ENCODE peak calls at places on chromosomes 2 and 18, in eight cellular contexts. Q, M, N, F, B, W, R and V are unnamed samples.

GRCh38 chr18:48957616-48958015 is 6.9 kb upstream of the SMAD7 start:
- DNase-seq in Q (no peak), M (no peak), N (no peak), F (no peak), B (no peak), W (no peak), R (no peak), V (no peak)

GRCh38 chr2:168434164-168434563 is 21.9 kb upstream of the CERS6 start:
- DNase-seq in Q (peak; percentile 11), M (no peak), N (no peak), F (peak; percentile 53), B (no peak), W (no peak), R (no peak), V (peak; percentile 49)

GRCh38 chr2:173580869-173581268 is 226.2 kb downstream of the CDCA7 start:
- DNase-seq in Q (no peak), M (no peak), N (no peak), F (no peak), B (no peak), W (no peak), R (no peak), V (no peak)

GRCh38 chr2:11128258-11128951 is 26.9 kb upstream of the SLC66A3 start:
- DNase-seq in Q (no peak), M (no peak), N (no peak), F (no peak), B (no peak), W (no peak), R (no peak), V (no peak)

GRCh38 chr2:55581875-55582547 is 35.4 kb downstream of the PPP4R3B start:
- DNase-seq in Q (no peak), M (no peak), N (no peak), F (no peak), B (no peak), W (no peak), R (no peak), V (no peak)

GRCh38 chr2:46984642-46985476 is 69.3 kb upstream of the MCFD2 start:
- DNase-seq in Q (peak; percentile 27), M (peak; percentile 69), N (no peak), F (no peak), B (peak; percentile 55), W (no peak), R (no peak), V (peak; percentile 58)

GRCh38 chr2:715847-716573 is 38.8 kb upstream of the TMEM18 start:
- DNase-seq in Q (no peak), M (no peak), N (no peak), F (no peak), B (no peak), W (no peak), R (peak; percentile 62), V (no peak)

GRCh38 chr2:162967137-162967536 is 128.6 kb upstream of the KCNH7 start:
- DNase-seq in Q (no peak), M (no peak), N (no peak), F (no peak), B (no peak), W (no peak), R (no peak), V (no peak)

GRCh38 chr2:220619525-220620267 is 952.4 kb downstream of the EPHA4 start:
- DNase-seq in Q (no peak), M (no peak), N (no peak), F (no peak), B (no peak), W (no peak), R (no peak), V (no peak)

GRCh38 chr2:11397513-11397912 is 53.1 kb upstream of the ROCK2 start:
- DNase-seq in Q (no peak), M (no peak), N (no peak), F (no peak), B (no peak), W (no peak), R (no peak), V (no peak)

GRCh38 chr2:111148225-111148873 is 27.6 kb downstream of the BCL2L11 start:
- DNase-seq in Q (no peak), M (no peak), N (no peak), F (no peak), B (no peak), W (no peak), R (no peak), V (no peak)

GRCh38 chr2:156333274-156333950 is 891 bp upstream of the NR4A2 start:
- DNase-seq in Q (no peak), M (peak; percentile 65), N (no peak), F (no peak), B (no peak), W (no peak), R (no peak), V (no peak)

GRCh38 chr2:36564377-36564930 is 33.5 kb downstream of the FEZ2 start:
- DNase-seq in Q (no peak), M (no peak), N (no peak), F (no peak), B (no peak), W (no peak), R (no peak), V (no peak)

GRCh38 chr2:102033028-102033749 is 41.4 kb downstream of the IL1R2 start:
- DNase-seq in Q (peak; percentile 87), M (no peak), N (no peak), F (no peak), B (no peak), W (no peak), R (no peak), V (no peak)

GRCh38 chr2:160332318-160332717 is 132.2 kb upstream of the ITGB6 start:
- DNase-seq in Q (no peak), M (no peak), N (peak; percentile 13), F (no peak), B (no peak), W (no peak), R (no peak), V (no peak)

GRCh38 chr18:35695803-35696202 is 114.3 kb downstream of the GALNT1 start:
- DNase-seq in Q (peak; percentile 75), M (no peak), N (no peak), F (no peak), B (peak; percentile 32), W (no peak), R (no peak), V (no peak)

GRCh38 chr2:127104881-127105655 is 1.9 kb downstream of the BIN1 start:
- DNase-seq in Q (no peak), M (no peak), N (no peak), F (peak; percentile 37), B (no peak), W (no peak), R (peak; percentile 30), V (peak; percentile 19)

GRCh38 chr18:22705328-22705727 is 227.8 kb upstream of the RBBP8 start:
- DNase-seq in Q (no peak), M (no peak), N (no peak), F (no peak), B (no peak), W (no peak), R (no peak), V (no peak)

GRCh38 chr2:166017208-166017607 is 63.6 kb upstream of the TTC21B start:
- DNase-seq in Q (no peak), M (no peak), N (no peak), F (no peak), B (no peak), W (no peak), R (no peak), V (no peak)

GRCh38 chr2:166011660-166012059 is 58.1 kb upstream of the TTC21B start:
- DNase-seq in Q (no peak), M (no peak), N (no peak), F (no peak), B (no peak), W (no peak), R (no peak), V (no peak)

GRCh38 chr2:166013878-166014277 is 60.3 kb upstream of the TTC21B start:
- DNase-seq in Q (no peak), M (no peak), N (no peak), F (no peak), B (no peak), W (no peak), R (peak; percentile 4), V (no peak)
- TF ChIP-seq CTCF in Q (no peak), M (no peak), N (no peak), F (no peak), B (no peak), W (no peak), R (peak; percentile 9), V (no peak)

GRCh38 chr18:7626922-7627440 is 59.9 kb downstream of the PTPRM start:
- DNase-seq in Q (no peak), M (no peak), N (no peak), F (no peak), B (no peak), W (no peak), R (no peak), V (no peak)
- TF ChIP-seq CTCF in Q (no peak), M (no peak), N (no peak), F (no peak), B (no peak), W (no peak), R (no peak), V (no peak)

GRCh38 chr2:112584134-112584890 is at the start of gene CHCHD5:
- DNase-seq in Q (peak; percentile 95), M (peak; percentile 92), N (peak; percentile 89), F (peak; percentile 90), B (peak; percentile 93), W (peak; percentile 79), R (peak; percentile 95), V (peak; percentile 74)
- TF ChIP-seq CTCF in Q (peak; percentile 29), M (peak; percentile 12), N (no peak), F (peak; percentile 50), B (peak; percentile 30), W (peak; percentile 42), R (peak; percentile 47), V (no peak)

DNA sequence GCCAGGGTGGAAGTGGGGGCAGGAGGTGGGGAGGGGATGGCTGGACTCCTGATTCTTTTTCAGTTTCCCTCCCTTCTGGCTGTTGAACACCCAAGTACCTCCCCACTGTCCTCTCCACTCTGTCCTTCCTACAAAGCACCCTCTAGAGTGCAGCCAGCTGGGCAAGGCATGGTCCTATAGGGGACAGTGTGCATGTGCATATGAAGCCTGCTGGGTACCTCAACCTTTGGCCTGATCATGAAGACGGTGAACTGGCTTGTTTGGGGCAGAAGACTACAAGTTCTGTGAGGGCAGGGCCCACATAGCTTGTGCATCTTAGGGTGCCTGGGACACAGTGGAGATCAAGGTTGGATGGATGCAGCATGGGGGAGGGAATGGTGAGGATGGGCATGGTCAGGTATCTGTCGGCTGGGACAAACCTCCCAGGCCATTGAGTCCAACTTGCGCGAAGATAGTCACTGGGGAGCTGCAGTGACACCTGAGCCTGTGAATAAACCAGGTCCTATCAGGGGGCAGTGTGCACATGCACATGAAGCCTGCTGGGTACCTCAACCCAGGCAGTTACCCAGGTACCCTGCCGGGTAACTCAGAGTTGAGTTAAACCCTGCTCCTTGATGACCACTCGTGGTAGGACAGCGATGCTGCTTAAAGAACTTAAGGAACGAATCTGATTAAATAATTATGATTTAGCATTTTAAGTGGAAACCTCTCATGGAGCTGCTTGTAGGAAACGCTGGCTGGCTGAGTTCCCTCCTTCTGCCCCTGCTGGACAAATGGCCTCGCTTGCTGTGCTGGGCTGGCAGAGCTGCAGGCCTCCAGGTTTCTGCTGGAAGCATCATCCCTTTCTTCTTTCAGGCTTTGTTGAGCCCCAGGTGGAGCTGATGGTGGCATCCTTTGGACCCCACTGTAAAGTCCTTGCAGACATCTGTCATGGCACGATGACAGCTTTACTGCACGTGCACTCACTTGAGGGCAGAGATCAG is 84.0 kb downstream of the POLR1A start:
- DNase-seq in Q (no peak), M (no peak), N (no peak), F (no peak), B (no peak), W (no peak), R (no peak), V (no peak)
- TF ChIP-seq CTCF in Q (no peak), M (no peak), N (no peak), F (no peak), B (no peak), W (no peak), R (no peak), V (no peak)